ENCODE peak calls at places on chromosomes 12 and 14, in eight cellular contexts. Z is activated CD4-positive, alpha-beta T cell treated with anti-CD3 and anti-CD28 coated beads, Interleukin-2, amount 50 U/mL, for 1 hour; X is astrocyte of the hippocampus; W is epithelial cell of prostate; F is NCI-H1436; Y is A549; R is anterior cingulate cortex; K is H4. B is an unnamed sample.

GRCh38 chr14:61620130-61620946 is 75.0 kb upstream of the HIF1A start:
- DNase-seq in Z (no peak), X (peak; percentile 76), W (no peak), F (no peak), Y (no peak), R (no peak), K (no peak), B (no peak)

GRCh38 chr14:77339407-77339806 is 18.6 kb downstream of the GSTZ1 start:
- DNase-seq in Z (no peak), X (no peak), W (peak; percentile 10), F (no peak), Y (no peak), R (no peak), K (no peak), B (no peak)

GRCh38 chr14:32407170-32407569 is 78.1 kb downstream of the AKAP6 start:
- DNase-seq in Z (no peak), X (peak; percentile 53), W (no peak), F (no peak), Y (no peak), R (no peak), K (no peak), B (no peak)

GRCh38 chr12:84660139-84660538 is 252.5 kb downstream of the SLC6A15 start:
- DNase-seq in Z (no peak), X (no peak), W (no peak), F (peak; percentile 6), Y (no peak), R (no peak), K (no peak), B (no peak)

GRCh38 chr12:32860182-32860581 is 36.4 kb downstream of the PKP2 start:
- DNase-seq in Z (no peak), X (no peak), W (peak; percentile 24), F (no peak), Y (no peak), R (no peak), K (no peak), B (no peak)

GRCh38 chr12:12720637-12721250 is 3.6 kb downstream of the CDKN1B start:
- DNase-seq in Z (peak; percentile 24), X (peak; percentile 61), W (no peak), F (no peak), Y (peak; percentile 62), R (no peak), K (peak; percentile 63), B (no peak)

GRCh38 chr12:21773799-21774198 is 707 bp downstream of the KCNJ8 start:
- DNase-seq in Z (no peak), X (peak; percentile 12), W (no peak), F (no peak), Y (no peak), R (no peak), K (no peak), B (no peak)

GRCh38 chr12:53220857-53221202 is 11.2 kb downstream of the RARG start:
- DNase-seq in Z (peak; percentile 64), X (peak; percentile 98), W (no peak), F (peak; percentile 27), Y (peak; percentile 97), R (peak; percentile 75), K (peak; percentile 92), B (peak; percentile 95)

GRCh38 chr14:103393687-103394626 is 8.7 kb downstream of the MARK3 start:
- DNase-seq in Z (no peak), X (peak; percentile 58), W (no peak), F (peak; percentile 18), Y (peak; percentile 42), R (no peak), K (no peak), B (peak; percentile 44)

GRCh38 chr14:99576761-99577705 is 27.0 kb downstream of the CCDC85C start:
- DNase-seq in Z (no peak), X (peak; percentile 62), W (no peak), F (no peak), Y (no peak), R (no peak), K (no peak), B (no peak)

GRCh38 chr14:74394549-74394948 is 31.5 kb downstream of the SYNDIG1L start:
- DNase-seq in Z (no peak), X (no peak), W (no peak), F (no peak), Y (no peak), R (no peak), K (no peak), B (no peak)

GRCh38 chr14:51657762-51658161 is 6.1 kb downstream of the FRMD6 start:
- DNase-seq in Z (no peak), X (no peak), W (no peak), F (no peak), Y (no peak), R (no peak), K (no peak), B (no peak)

GRCh38 chr12:116434155-116435065 is 124.8 kb upstream of the MAP1LC3B2 start:
- DNase-seq in Z (no peak), X (peak; percentile 90), W (no peak), F (no peak), Y (peak; percentile 93), R (peak; percentile 26), K (peak; percentile 94), B (peak; percentile 85)

GRCh38 chr14:54730156-54730961 is 163.4 kb downstream of the SAMD4A start:
- DNase-seq in Z (no peak), X (peak; percentile 45), W (no peak), F (no peak), Y (peak; percentile 4), R (no peak), K (peak; percentile 28), B (no peak)

GRCh38 chr14:103711516-103712431 is 3.5 kb downstream of the XRCC3 start:
- DNase-seq in Z (no peak), X (peak; percentile 40), W (peak; percentile 14), F (no peak), Y (no peak), R (peak; percentile 69), K (no peak), B (no peak)

GRCh38 chr12:53192531-53193021 is 11.9 kb upstream of the CSAD start:
- DNase-seq in Z (no peak), X (no peak), W (no peak), F (no peak), Y (no peak), R (no peak), K (no peak), B (no peak)

GRCh38 chr12:25997401-25997973 is 39.0 kb downstream of the RASSF8 start:
- DNase-seq in Z (no peak), X (peak; percentile 91), W (no peak), F (no peak), Y (peak; percentile 69), R (no peak), K (peak; percentile 63), B (peak; percentile 58)

GRCh38 chr12:58521796-58522195 is 398.5 kb downstream of the LRIG3 start:
- DNase-seq in Z (no peak), X (no peak), W (no peak), F (no peak), Y (no peak), R (no peak), K (no peak), B (no peak)

GRCh38 chr12:123076604-123077297 is 74.1 kb downstream of the PITPNM2 start:
- DNase-seq in Z (peak; percentile 42), X (no peak), W (no peak), F (no peak), Y (no peak), R (no peak), K (no peak), B (no peak)

GRCh38 chr12:19410639-19411184 is 28.6 kb upstream of the AEBP2 start:
- DNase-seq in Z (no peak), X (no peak), W (no peak), F (peak; percentile 8), Y (no peak), R (no peak), K (no peak), B (no peak)

GRCh38 chr14:37054869-37055268 is 117.5 kb downstream of the SLC25A21 start:
- DNase-seq in Z (no peak), X (no peak), W (no peak), F (no peak), Y (no peak), R (no peak), K (no peak), B (no peak)

GRCh38 chr12:45725631-45726593 is 3.6 kb upstream of the ARID2 start:
- DNase-seq in Z (no peak), X (peak; percentile 43), W (no peak), F (peak; percentile 3), Y (peak; percentile 53), R (peak; percentile 10), K (peak; percentile 40), B (peak; percentile 57)

GRCh38 chr12:65113621-65114035 is 7.5 kb downstream of the WIF1 start:
- DNase-seq in Z (no peak), X (peak; percentile 6), W (no peak), F (no peak), Y (no peak), R (no peak), K (peak; percentile 91), B (peak; percentile 99)

GRCh38 chr14:47917344-47917954 is 242.0 kb upstream of the MDGA2 start:
- DNase-seq in Z (no peak), X (peak; percentile 48), W (no peak), F (no peak), Y (peak; percentile 3), R (peak; percentile 1), K (peak; percentile 31), B (peak; percentile 16)

GRCh38 chr14:105070760-105071137 is 5.5 kb upstream of the GPR132 start:
- DNase-seq in Z (no peak), X (no peak), W (no peak), F (no peak), Y (no peak), R (no peak), K (no peak), B (no peak)

GRCh38 chr12:38905480-38906351 is at the start of gene CPNE8:
- DNase-seq in Z (peak; percentile 23), X (peak; percentile 78), W (no peak), F (no peak), Y (peak; percentile 87), R (peak; percentile 53), K (no peak), B (peak; percentile 7)

GRCh38 chr14:66137076-66137475 is 349.1 kb upstream of the CCDC196 start:
- DNase-seq in Z (no peak), X (no peak), W (no peak), F (no peak), Y (no peak), R (no peak), K (no peak), B (no peak)

GRCh38 chr14:87999282-87999681 is 5.7 kb upstream of the GPR65 start:
- DNase-seq in Z (no peak), X (no peak), W (no peak), F (no peak), Y (no peak), R (no peak), K (no peak), B (no peak)

GRCh38 chr12:106096376-106096775 is 42.4 kb downstream of the NUAK1 start:
- DNase-seq in Z (no peak), X (peak; percentile 84), W (no peak), F (no peak), Y (peak; percentile 72), R (no peak), K (no peak), B (no peak)

GRCh38 chr14:26841920-26842741 is 244.3 kb upstream of the NOVA1 start:
- DNase-seq in Z (no peak), X (peak; percentile 94), W (peak; percentile 76), F (no peak), Y (peak; percentile 96), R (no peak), K (peak; percentile 94), B (peak; percentile 37)

GRCh38 chr12:14577344-14577743 is 9.7 kb upstream of the PLBD1 start:
- DNase-seq in Z (no peak), X (peak; percentile 69), W (no peak), F (no peak), Y (no peak), R (no peak), K (peak; percentile 38), B (no peak)

GRCh38 chr14:73248294-73248868 is 11.1 kb downstream of the PAPLN start:
- DNase-seq in Z (no peak), X (no peak), W (no peak), F (no peak), Y (no peak), R (no peak), K (no peak), B (no peak)

GRCh38 chr14:95296595-95297365 is 22.9 kb downstream of the CLMN start:
- DNase-seq in Z (no peak), X (peak; percentile 13), W (no peak), F (no peak), Y (no peak), R (no peak), K (no peak), B (no peak)

GRCh38 chr12:132166093-132166492 is 21.8 kb downstream of the NOC4L start:
- DNase-seq in Z (no peak), X (no peak), W (no peak), F (no peak), Y (no peak), R (no peak), K (no peak), B (no peak)

B was measured in SW480.